ENCODE peak calls at places on chromosomes 12 and 14, in nine cellular contexts. W is heart left ventricle; M is hepatic stellate cell; T is PC-9; D is neuronal stem cell; Y is fibroblast of villous mesenchyme; P is AG10803; H is stimulated activated CD4-positive, alpha-beta T cell treated with anti-CD3 and anti-CD28 coated beads, TNF-alpha, amount 100 ng/mL, for 4 hours; V is hepatocyte. N is an unnamed sample.

GRCh38 chr14:65095633-65096205 is 6.6 kb downstream of the MAX start:
- DNase-seq in W (peak; percentile 66), M (no peak), T (no peak), D (no peak), Y (peak; percentile 82), P (peak; percentile 84), H (no peak), V (peak; percentile 53), N (no peak)

GRCh38 chr12:51752490-51752889 is 96.0 kb downstream of the FIGNL2 start:
- DNase-seq in W (peak; percentile 64), M (peak; percentile 75), T (no peak), D (peak; percentile 20), Y (peak; percentile 80), P (peak; percentile 96), H (no peak), V (peak; percentile 64), N (no peak)

GRCh38 chr12:103880299-103881142 is 39.5 kb upstream of the NT5DC3 start:
- DNase-seq in W (no peak), M (no peak), T (no peak), D (no peak), Y (no peak), P (no peak), H (no peak), V (no peak), N (no peak)

GRCh38 chr12:76240281-76240680 is 107.9 kb downstream of the BBS10 start:
- DNase-seq in W (no peak), M (no peak), T (no peak), D (no peak), Y (peak; percentile 61), P (peak; percentile 10), H (no peak), V (no peak), N (no peak)

GRCh38 chr12:105445261-105446015 is 114.9 kb downstream of the C12orf75 start:
- DNase-seq in W (no peak), M (no peak), T (peak; percentile 88), D (no peak), Y (no peak), P (peak; percentile 77), H (no peak), V (peak; percentile 30), N (no peak)

GRCh38 chr12:47651368-47652254 is 54.2 kb downstream of the RPAP3 start:
- DNase-seq in W (peak; percentile 47), M (peak; percentile 43), T (peak; percentile 39), D (peak; percentile 17), Y (peak; percentile 78), P (peak; percentile 75), H (no peak), V (peak; percentile 81), N (peak; percentile 64)

GRCh38 chr12:3279832-3280231 is 202.7 kb downstream of the TSPAN9 start:
- DNase-seq in W (no peak), M (no peak), T (no peak), D (no peak), Y (peak; percentile 17), P (no peak), H (no peak), V (no peak), N (no peak)

GRCh38 chr12:3869860-3870259 is 3.3 kb downstream of the PARP11 start:
- DNase-seq in W (no peak), M (no peak), T (no peak), D (no peak), Y (no peak), P (no peak), H (no peak), V (no peak), N (peak; percentile 43)

GRCh38 chr12:12527820-12528296 is 34.8 kb downstream of the DUSP16 start:
- DNase-seq in W (no peak), M (no peak), T (no peak), D (no peak), Y (no peak), P (no peak), H (no peak), V (peak; percentile 34), N (no peak)

GRCh38 chr12:27501956-27502562 is 21.9 kb upstream of the PPFIBP1 start:
- DNase-seq in W (no peak), M (no peak), T (no peak), D (no peak), Y (no peak), P (no peak), H (no peak), V (no peak), N (no peak)

GRCh38 chr12:28827841-28828240 is 321.2 kb upstream of the FAR2 start:
- DNase-seq in W (no peak), M (no peak), T (no peak), D (no peak), Y (no peak), P (no peak), H (no peak), V (no peak), N (no peak)

GRCh38 chr12:123571343-123571813 is 13.0 kb upstream of the TMED2 start:
- DNase-seq in W (peak; percentile 23), M (peak; percentile 70), T (no peak), D (no peak), Y (peak; percentile 86), P (peak; percentile 91), H (no peak), V (peak; percentile 64), N (no peak)

GRCh38 chr12:122790393-122791075 is 16.2 kb downstream of the CCDC62 start:
- DNase-seq in W (no peak), M (no peak), T (peak; percentile 41), D (no peak), Y (peak; percentile 7), P (peak; percentile 79), H (no peak), V (no peak), N (no peak)

GRCh38 chr14:70808023-70808401 is 1.3 kb downstream of the MAP3K9 start:
- DNase-seq in W (no peak), M (no peak), T (peak; percentile 83), D (no peak), Y (no peak), P (no peak), H (peak; percentile 13), V (peak; percentile 57), N (peak; percentile 74)

GRCh38 chr12:15846887-15847286 is 35.3 kb upstream of the STRAP start:
- DNase-seq in W (peak; percentile 36), M (no peak), T (no peak), D (no peak), Y (peak; percentile 72), P (peak; percentile 94), H (no peak), V (peak; percentile 9), N (no peak)

GRCh38 chr12:14619731-14620501 is 52.2 kb upstream of the PLBD1 start:
- DNase-seq in W (no peak), M (no peak), T (no peak), D (no peak), Y (no peak), P (no peak), H (no peak), V (peak; percentile 37), N (no peak)

GRCh38 chr12:95774311-95775045 is 16.1 kb downstream of the NTN4 start:
- DNase-seq in W (no peak), M (no peak), T (peak; percentile 62), D (no peak), Y (peak; percentile 54), P (peak; percentile 42), H (no peak), V (no peak), N (no peak)

GRCh38 chr12:110689002-110689600 is at the start of gene HVCN1:
- DNase-seq in W (peak; percentile 78), M (peak; percentile 68), T (no peak), D (peak; percentile 57), Y (peak; percentile 25), P (no peak), H (no peak), V (peak; percentile 56), N (peak; percentile 59)

GRCh38 chr12:2179953-2180736 is 127.4 kb downstream of the CACNA1C start:
- DNase-seq in W (peak; percentile 56), M (peak; percentile 94), T (no peak), D (no peak), Y (peak; percentile 94), P (peak; percentile 92), H (no peak), V (peak; percentile 59), N (no peak)

GRCh38 chr12:122732611-122733010 is 2.0 kb upstream of the HCAR1 start:
- DNase-seq in W (no peak), M (no peak), T (no peak), D (no peak), Y (no peak), P (no peak), H (no peak), V (no peak), N (no peak)

GRCh38 chr14:21244546-21244945 is 24.7 kb downstream of the HNRNPC start:
- DNase-seq in W (no peak), M (no peak), T (no peak), D (no peak), Y (peak; percentile 62), P (peak; percentile 48), H (no peak), V (no peak), N (no peak)

GRCh38 chr12:47038270-47038748 is 41.1 kb upstream of the PCED1B start:
- DNase-seq in W (no peak), M (no peak), T (peak; percentile 76), D (no peak), Y (peak; percentile 56), P (no peak), H (no peak), V (peak; percentile 34), N (no peak)

GRCh38 chr14:104546021-104546491 is 33.5 kb upstream of the C14orf180 start:
- DNase-seq in W (peak; percentile 8), M (no peak), T (no peak), D (no peak), Y (no peak), P (no peak), H (no peak), V (no peak), N (no peak)

GRCh38 chr14:102601378-102601925 is 9.0 kb downstream of the RCOR1 start:
- DNase-seq in W (no peak), M (no peak), T (no peak), D (no peak), Y (no peak), P (no peak), H (no peak), V (no peak), N (no peak)

GRCh38 chr12:64232201-64232600 is 10.1 kb upstream of the KICS2 start:
- DNase-seq in W (no peak), M (peak; percentile 12), T (no peak), D (no peak), Y (no peak), P (peak; percentile 43), H (no peak), V (no peak), N (no peak)

GRCh38 chr12:10457760-10458159 is 4.6 kb upstream of the KLRC1 start:
- DNase-seq in W (no peak), M (no peak), T (no peak), D (no peak), Y (no peak), P (no peak), H (no peak), V (no peak), N (no peak)

GRCh38 chr12:98399532-98399931 is 115.9 kb upstream of the TMPO start:
- DNase-seq in W (no peak), M (peak; percentile 39), T (no peak), D (no peak), Y (peak; percentile 78), P (peak; percentile 59), H (peak; percentile 15), V (peak; percentile 74), N (peak; percentile 84)

GRCh38 chr12:120540445-120540844 is 6.3 kb downstream of the RNF10 start:
- DNase-seq in W (no peak), M (no peak), T (no peak), D (no peak), Y (peak; percentile 88), P (peak; percentile 50), H (no peak), V (no peak), N (no peak)

GRCh38 chr12:13099910-13100609 is 3.4 kb downstream of the GSG1 start:
- DNase-seq in W (no peak), M (no peak), T (no peak), D (no peak), Y (peak; percentile 27), P (no peak), H (no peak), V (no peak), N (no peak)

GRCh38 chr14:50318031-50318626 is 6.0 kb downstream of the DMAC2L start:
- DNase-seq in W (no peak), M (peak; percentile 40), T (no peak), D (no peak), Y (peak; percentile 68), P (peak; percentile 62), H (no peak), V (peak; percentile 38), N (no peak)

GRCh38 chr12:127175361-127175760 is 1091.6 kb upstream of the TMEM132C start:
- DNase-seq in W (no peak), M (no peak), T (no peak), D (no peak), Y (no peak), P (no peak), H (no peak), V (no peak), N (no peak)